ENCODE peak calls at places on chromosomes 7 and 10, in nine cellular contexts. G is renal cortical epithelial cell; S is skeletal muscle cell; T is stimulated activated CD4-positive, alpha-beta T cell treated with anti-CD3 and anti-CD28 coated beads, Interleukin-1b, Interleukin-23, amount 100 ng/mL, for 24 hours; R is GM12865; V is astrocyte of the hippocampus; D is Kasumi-1; Y is activated CD4-positive, alpha-beta T cell treated with anti-CD3 and anti-CD28 coated beads for 48 hours; O is astrocyte of the spinal cord. W is an unnamed sample.

GRCh38 chr7:108488902-108489538 is 32.8 kb upstream of the NRCAM start:
- DNase-seq in V (no peak), Y (no peak), O (no peak), R (no peak), G (no peak), D (no peak), T (no peak), S (no peak), W (no peak)

GRCh38 chr10:27407271-27407670 is 96.8 kb upstream of the RAB18 start:
- DNase-seq in D (no peak), O (no peak), S (no peak), Y (no peak), T (no peak), V (no peak), R (no peak), G (no peak), W (no peak)

GRCh38 chr10:3874988-3875841 is 90.2 kb upstream of the KLF6 start:
- DNase-seq in V (no peak), O (no peak), R (peak), S (no peak), T (no peak), D (no peak), Y (no peak), G (no peak), W (peak)

GRCh38 chr10:60944159-60944909 is at the start of gene RHOBTB1:
- DNase-seq in T (no peak), Y (peak), R (peak), D (peak), O (peak), G (peak), V (peak), S (no peak), W (peak)

GRCh38 chr10:69318997-69319727 is 40.9 kb downstream of the HK1 start:
- DNase-seq in G (peak), Y (peak), R (peak), V (peak), T (peak), S (no peak), D (peak), O (peak), W (peak)

GRCh38 chr7:74207586-74207985 is 2.2 kb upstream of the LAT2 start:
- DNase-seq in T (no peak), O (no peak), R (no peak), G (no peak), D (no peak), Y (no peak), S (no peak), V (no peak), W (no peak)

GRCh38 chr10:29238531-29239080 is 50.3 kb upstream of the LYZL1 start:
- DNase-seq in D (no peak), O (no peak), T (no peak), Y (no peak), V (peak), S (no peak), G (no peak), R (no peak), W (no peak)

GRCh38 chr10:24958701-24959392 is 6.4 kb upstream of the PRTFDC1 start:
- DNase-seq in Y (no peak), G (peak), S (peak), D (no peak), O (peak), V (peak), R (no peak), T (no peak), W (no peak)

GRCh38 chr7:81618400-81619014 is 151.3 kb downstream of the HGF start:
- DNase-seq in S (peak), V (peak), D (no peak), Y (no peak), T (no peak), O (peak), G (peak), R (no peak), W (no peak)

GRCh38 chr7:64887756-64888508 is 15.1 kb upstream of the ZNF273 start:
- DNase-seq in O (no peak), D (peak), T (no peak), Y (peak), R (no peak), S (no peak), G (no peak), V (no peak), W (no peak)

GRCh38 chr10:24360286-24361127 is 151.6 kb downstream of the KIAA1217 start:
- DNase-seq in S (no peak), Y (peak), G (peak), T (no peak), V (peak), D (peak), O (peak), R (peak), W (peak)

GRCh38 chr10:6699336-6699735 is 119.3 kb upstream of the PRKCQ start:
- DNase-seq in O (no peak), V (no peak), D (no peak), S (no peak), R (no peak), T (no peak), G (no peak), Y (no peak), W (no peak)

GRCh38 chr7:4929005-4929404 is 30.0 kb downstream of the MMD2 start:
- DNase-seq in T (no peak), G (no peak), O (no peak), S (no peak), Y (no peak), D (no peak), R (no peak), V (no peak), W (no peak)